ENCODE peak calls at places on chromosomes 12 and 14, in ten cellular contexts. I is A549, Y is upper lobe of left lung, X is right lobe of liver, V is testis, U is GM12878, W is tibial nerve, F is uterus, B is NB4, H is body of pancreas. N is an unnamed sample.

GRCh38 chr14:59248170-59248569 is 59.7 kb downstream of the DAAM1 start:
- DNase-seq in H (no peak), I (no peak), W (no peak), X (no peak), V (no peak), F (no peak), U (no peak), B (no peak), Y (no peak), N (no peak)

GRCh38 chr12:52044284-52044983 is 6.8 kb upstream of the NR4A1 start:
- DNase-seq in V (peak), Y (peak), F (peak), H (peak), I (no peak), W (peak), B (no peak), U (no peak), X (peak), N (no peak)

GRCh38 chr12:41510470-41510869 is 322.4 kb downstream of the PDZRN4 start:
- DNase-seq in X (no peak), U (no peak), I (no peak), W (no peak), B (no peak), F (no peak), V (no peak), H (no peak), Y (no peak), N (no peak)

GRCh38 chr12:80189241-80189640 is 89.9 kb downstream of the OTOGL start:
- DNase-seq in W (no peak), V (no peak), U (no peak), Y (no peak), I (no peak), X (no peak), H (no peak), F (no peak), B (no peak), N (no peak)

GRCh38 chr12:18400186-18400585 is 138.9 kb downstream of the PIK3C2G start:
- DNase-seq in W (no peak), V (no peak), I (no peak), F (peak), X (no peak), H (no peak), B (no peak), Y (no peak), U (no peak), N (no peak)

GRCh38 chr14:34895277-34895676 is 20.1 kb upstream of the BAZ1A start:
- DNase-seq in B (no peak), Y (no peak), X (no peak), W (no peak), I (no peak), V (no peak), H (no peak), U (no peak), F (no peak), N (no peak)

GRCh38 chr14:67620217-67620789 is 583 bp downstream of the ARG2 start:
- DNase-seq in B (no peak), H (peak), W (no peak), X (peak), V (peak), Y (no peak), F (peak), U (no peak), I (peak), N (no peak)

GRCh38 chr14:50601405-50601804 is 41.5 kb downstream of the ATL1 start:
- DNase-seq in I (no peak), F (no peak), V (no peak), X (no peak), Y (no peak), W (no peak), H (no peak), B (no peak), U (no peak), N (no peak)

GRCh38 chr12:98291828-98292227 is 223.6 kb upstream of the TMPO start:
- DNase-seq in U (no peak), H (no peak), I (no peak), X (no peak), V (peak), Y (no peak), B (no peak), W (no peak), F (no peak), N (no peak)

GRCh38 chr12:3912863-3913262 is 39.7 kb upstream of the PARP11 start:
- DNase-seq in Y (no peak), X (no peak), B (no peak), I (no peak), V (no peak), H (no peak), F (no peak), W (no peak), U (no peak), N (no peak)

GRCh38 chr14:24310666-24311604 is at the start of gene LTB4R:
- DNase-seq in U (no peak), F (no peak), X (peak), W (no peak), B (peak), H (peak), Y (peak), V (peak), I (no peak), N (no peak)

GRCh38 chr12:7917392-7918267 is 18.4 kb downstream of the SLC2A3 start:
- DNase-seq in Y (no peak), B (no peak), W (no peak), F (no peak), I (no peak), X (no peak), V (no peak), U (no peak), H (no peak), N (no peak)

GRCh38 chr12:51908876-51909592 is 1.7 kb downstream of the ACVRL1 start:
- DNase-seq in U (no peak), Y (no peak), B (no peak), V (no peak), I (no peak), H (no peak), W (no peak), X (no peak), F (no peak), N (no peak)

GRCh38 chr14:29037428-29037827 is 270.8 kb downstream of the FOXG1 start:
- DNase-seq in I (no peak), Y (no peak), B (no peak), X (no peak), F (no peak), V (no peak), U (no peak), W (no peak), H (no peak), N (no peak)

GRCh38 chr12:28709996-28710685 is 438.9 kb upstream of the FAR2 start:
- DNase-seq in F (no peak), V (no peak), Y (no peak), H (no peak), I (no peak), X (no peak), W (no peak), B (no peak), U (no peak), N (no peak)

GRCh38 chr14:24051789-24052655 is at the start of gene CARMIL3:
- DNase-seq in Y (peak), H (peak), X (peak), F (no peak), B (peak), I (peak), W (no peak), V (peak), U (no peak), N (peak)

GRCh38 chr14:75452900-75453816 is 25.3 kb downstream of the JDP2 start:
- DNase-seq in W (peak), X (peak), U (no peak), H (peak), B (peak), I (peak), Y (peak), F (peak), V (peak), N (peak)

GRCh38 chr14:93173943-93174395 is 10.7 kb downstream of the MOAP1 start:
- DNase-seq in U (no peak), W (no peak), X (no peak), H (no peak), Y (no peak), V (peak), I (no peak), F (no peak), B (no peak), N (no peak)

GRCh38 chr12:503111-503761 is 43.5 kb downstream of the B4GALNT3 start:
- DNase-seq in W (no peak), X (no peak), B (peak), F (no peak), U (no peak), H (peak), Y (no peak), I (no peak), V (no peak), N (no peak)

GRCh38 chr12:52529846-52530245 is 9.7 kb upstream of the KRT5 start:
- DNase-seq in V (no peak), X (no peak), W (no peak), Y (no peak), F (no peak), H (no peak), B (no peak), U (no peak), I (no peak), N (no peak)

GRCh38 chr14:59126714-59127436 is 61.6 kb upstream of the DAAM1 start:
- DNase-seq in H (peak), Y (no peak), V (peak), X (no peak), B (peak), F (peak), I (peak), W (peak), U (no peak), N (peak)

GRCh38 chr12:113698505-113698858 is 226.8 kb upstream of the LHX5 start:
- DNase-seq in V (no peak), Y (no peak), I (no peak), W (no peak), H (no peak), X (no peak), F (no peak), B (no peak), U (no peak), N (no peak)

GRCh38 chr14:99930420-99931274 is 134.6 kb upstream of the EVL start:
- DNase-seq in V (no peak), H (no peak), W (peak), B (no peak), Y (no peak), F (no peak), X (no peak), U (peak), I (no peak), N (no peak)

GRCh38 chr12:26845057-26845666 is 12.2 kb upstream of the ITPR2 start:
- DNase-seq in I (peak), H (peak), W (peak), B (peak), X (peak), U (no peak), V (peak), Y (no peak), F (peak), N (no peak)

GRCh38 chr14:96673706-96674105 is 123.5 kb upstream of the VRK1 start:
- DNase-seq in B (no peak), X (no peak), H (no peak), W (no peak), U (no peak), F (no peak), Y (no peak), I (no peak), V (no peak), N (no peak)

GRCh38 chr14:23352506-23353432 is at the start of gene SLC22A17:
- DNase-seq in X (peak), Y (peak), B (no peak), I (peak), V (peak), F (peak), H (peak), U (no peak), W (peak), N (peak)

GRCh38 chr12:91001306-91001705 is 3.5 kb downstream of the EPYC start:
- DNase-seq in F (no peak), I (no peak), V (no peak), H (no peak), B (no peak), W (no peak), X (no peak), Y (no peak), U (no peak), N (no peak)

GRCh38 chr12:6375269-6376078 is at the start of gene SCNN1A:
- DNase-seq in U (no peak), I (no peak), F (peak), V (no peak), H (peak), W (no peak), B (no peak), Y (peak), X (no peak), N (no peak)
- TF ChIP-seq POLR2A in U (no peak), I (no peak), F (no peak), V (no peak), H (peak), W (no peak), B (no peak), Y (peak), X (no peak), N (no peak)

DNA sequence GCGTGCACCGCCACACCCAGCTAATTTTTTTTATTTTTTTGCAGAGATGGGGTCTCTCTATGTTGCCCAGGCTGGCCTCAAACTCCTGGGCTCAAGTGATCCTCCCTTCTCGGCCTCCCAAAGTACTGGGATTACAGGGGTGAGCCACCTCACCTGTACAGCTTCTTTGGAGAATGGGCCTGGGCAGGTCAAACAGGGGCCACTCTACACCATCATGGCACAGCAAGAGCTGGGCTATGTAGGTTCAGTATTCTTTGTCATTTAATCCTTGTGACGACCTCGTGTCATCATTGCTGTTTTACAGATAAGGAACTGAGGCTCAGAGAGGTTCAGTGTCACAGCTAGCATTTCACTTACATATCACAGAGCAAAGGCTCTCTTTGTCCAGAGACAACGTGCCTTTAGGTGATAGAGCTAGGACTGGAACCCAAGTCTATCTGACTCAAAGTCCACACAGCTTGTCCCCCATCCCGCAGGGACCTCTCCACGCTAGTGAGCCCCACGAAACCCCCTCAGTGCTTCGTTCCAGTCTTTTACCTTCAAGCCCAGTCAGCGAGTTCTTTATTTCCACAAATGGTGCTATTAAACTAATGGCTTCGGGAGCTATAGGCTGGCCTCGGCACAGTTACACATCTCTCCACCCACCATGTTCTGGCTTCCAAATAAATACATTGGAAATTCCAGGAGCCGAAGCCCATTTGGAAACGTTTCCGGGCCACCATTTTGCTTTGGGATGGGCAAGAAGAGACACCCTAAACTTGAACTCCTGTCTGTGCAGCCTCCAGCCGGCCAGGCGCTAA is 701 bp upstream of the MAP1LC3B2 start:
- DNase-seq in F (no peak), H (no peak), X (no peak), V (no peak), I (no peak), U (no peak), B (peak), Y (no peak), W (no peak), N (no peak)
- TF ChIP-seq POLR2A in F (no peak), H (no peak), X (no peak), V (no peak), I (no peak), U (no peak), B (no peak), Y (no peak), W (no peak), N (no peak)

GRCh38 chr12:45728625-45729232 is 777 bp upstream of the ARID2 start:
- DNase-seq in U (peak), W (peak), B (peak), I (peak), Y (peak), F (peak), V (peak), H (peak), X (peak), N (peak)
- TF ChIP-seq POLR2A in U (peak), W (peak), B (peak), I (peak), Y (peak), F (peak), V (peak), H (peak), X (peak), N (peak)

GRCh38 chr12:106954462-106955376 is 988 bp upstream of the TMEM263 start:
- DNase-seq in X (peak), U (no peak), F (peak), V (peak), H (peak), I (no peak), B (peak), Y (peak), W (peak), N (no peak)

GRCh38 chr12:106953352-106954260 is 2.1 kb upstream of the TMEM263 start:
- DNase-seq in H (no peak), Y (no peak), B (no peak), V (no peak), F (peak), U (no peak), I (no peak), W (no peak), X (no peak), N (no peak)

GRCh38 chr12:106957617-106958016 is 1.9 kb downstream of the TMEM263 start:
- DNase-seq in I (no peak), X (no peak), V (no peak), Y (no peak), H (no peak), U (no peak), W (no peak), B (peak), F (no peak), N (no peak)

GRCh38 chr12:106955377-106956047 is at the start of gene TMEM263:
- DNase-seq in V (peak), H (peak), B (peak), I (peak), F (peak), Y (peak), W (peak), U (peak), X (peak), N (peak)

DNA sequence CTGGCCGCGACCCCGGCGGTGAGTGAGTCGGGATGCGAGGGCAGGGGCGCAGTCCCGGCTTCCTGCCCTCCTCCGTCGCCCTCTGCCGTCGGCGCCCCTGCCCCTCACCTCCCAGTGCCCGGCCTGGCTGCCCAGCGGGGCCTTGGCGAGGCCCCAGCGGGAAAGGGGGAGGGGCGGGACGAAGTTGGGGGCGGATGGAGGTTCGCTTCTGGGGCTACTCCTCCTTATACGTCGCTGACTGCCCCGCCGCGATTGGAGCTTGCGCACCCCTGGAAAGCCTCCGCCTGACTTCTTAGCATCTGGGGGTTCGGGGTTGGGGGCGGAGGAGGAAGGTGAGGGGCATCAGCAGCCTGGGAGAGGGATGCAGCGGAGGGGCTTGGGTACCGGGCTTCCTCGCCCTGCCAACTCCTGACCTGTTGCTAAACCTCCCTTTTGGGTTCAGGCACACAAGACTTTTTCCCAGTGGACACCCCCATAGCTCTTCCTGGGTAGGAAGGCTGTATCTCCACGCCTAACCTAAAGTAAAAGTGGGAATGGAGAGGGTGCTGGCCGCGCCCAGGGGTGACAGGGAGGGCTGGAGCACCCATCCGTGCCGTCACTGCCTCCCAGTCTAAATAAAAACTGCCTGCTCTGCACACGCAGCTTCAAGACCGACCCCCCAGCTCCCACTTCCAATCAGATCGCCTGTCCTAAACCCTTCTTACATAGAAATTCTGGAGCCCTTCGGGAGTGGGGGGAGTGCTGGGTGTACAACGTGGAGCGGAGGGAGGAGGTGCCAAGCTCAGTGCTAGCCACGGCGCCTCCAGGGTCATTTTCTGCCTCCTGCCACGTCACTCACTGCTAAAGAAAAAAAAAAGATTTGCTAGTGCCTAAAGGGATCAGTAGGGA is 585 bp downstream of the TMEM263 start:
- DNase-seq in I (peak), F (peak), U (peak), X (peak), Y (peak), B (peak), V (peak), W (peak), H (peak), N (peak)
- TF ChIP-seq POLR2A in I (peak), F (no peak), U (peak), X (peak), Y (peak), B (no peak), V (no peak), W (peak), H (peak), N (peak)

GRCh38 chr12:9051156-9051545 is 61.8 kb downstream of the KLRG1 start:
- DNase-seq in Y (no peak), U (no peak), B (peak), H (no peak), V (no peak), W (no peak), F (no peak), I (no peak), X (no peak), N (no peak)

GRCh38 chr12:9047105-9047504 is 57.8 kb downstream of the KLRG1 start:
- DNase-seq in I (no peak), V (no peak), X (no peak), F (no peak), W (no peak), Y (no peak), B (no peak), H (no peak), U (no peak), N (no peak)

GRCh38 chr12:9048930-9049329 is 59.6 kb downstream of the KLRG1 start:
- DNase-seq in W (no peak), U (no peak), I (no peak), Y (no peak), X (no peak), F (no peak), V (no peak), H (no peak), B (no peak), N (no peak)

GRCh38 chr12:9050521-9051155 is 61.3 kb downstream of the KLRG1 start:
- DNase-seq in U (no peak), V (no peak), F (no peak), Y (peak), W (no peak), X (no peak), B (no peak), I (no peak), H (no peak), N (no peak)

DNA sequence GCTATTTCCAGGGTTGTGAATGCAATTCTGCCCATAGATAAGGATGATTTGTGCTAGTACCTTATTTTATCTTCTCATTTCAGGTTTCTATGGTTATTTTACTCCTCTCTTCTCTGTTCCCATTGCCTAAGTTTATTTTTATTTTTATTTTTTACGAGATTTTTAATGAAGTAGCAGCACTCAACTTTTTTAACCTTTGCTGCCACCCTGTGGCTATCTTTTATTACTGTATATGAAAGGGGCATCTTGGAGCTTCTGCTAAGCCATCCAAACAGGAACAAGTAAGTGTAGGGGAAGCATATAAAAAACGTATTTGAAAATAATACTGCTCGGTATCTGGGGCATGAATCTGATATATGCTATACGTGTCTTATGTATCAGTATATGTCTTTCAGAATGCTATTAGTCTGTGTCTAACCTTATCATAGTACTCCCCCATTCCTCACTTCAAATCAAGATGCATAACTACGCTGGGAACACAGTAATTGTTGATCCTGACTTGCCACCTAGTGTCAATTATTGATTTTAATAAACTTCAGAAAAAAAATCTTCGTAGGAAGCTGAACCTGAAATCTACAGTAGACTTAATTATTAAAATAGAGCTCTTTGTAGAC is 60.3 kb downstream of the KLRG1 start:
- DNase-seq in F (no peak), X (no peak), H (no peak), V (no peak), I (peak), W (no peak), Y (no peak), U (no peak), B (peak), N (peak)
- TF ChIP-seq POLR2A in F (no peak), X (no peak), H (no peak), V (no peak), I (no peak), W (no peak), Y (no peak), U (no peak), B (no peak), N (no peak)

N was measured in H54.